ENCODE peak calls at places on chromosomes 12 and 14, in five cellular contexts. One of them, this sample, is unnamed.

GRCh38 chr12:6790496-6791150 is 1.3 kb downstream of the CD4 start:
- DNase-seq in H1: no peak
- DNase-seq in IMR-90: no peak
- DNase-seq in K562: no peak
- DNase-seq in HepG2: no peak
- DNase-seq in this sample: no peak

GRCh38 chr12:40342010-40342409 is 117.2 kb downstream of the LRRK2 start:
- DNase-seq in H1: no peak
- DNase-seq in IMR-90: no peak
- DNase-seq in K562: no peak
- DNase-seq in HepG2: no peak
- DNase-seq in this sample: no peak

GRCh38 chr14:72256055-72256454 is 323.8 kb downstream of the RGS6 start:
- DNase-seq in H1: no peak
- DNase-seq in IMR-90: no peak
- DNase-seq in K562: no peak
- DNase-seq in HepG2: no peak
- DNase-seq in this sample: no peak

GRCh38 chr14:67940476-67940875 is 120.9 kb downstream of the RAD51B start:
- DNase-seq in H1: no peak
- DNase-seq in IMR-90: peak; percentile 36
- DNase-seq in K562: no peak
- DNase-seq in HepG2: peak; percentile 27
- DNase-seq in this sample: no peak

GRCh38 chr12:53052419-53053222 is 2.8 kb downstream of the TNS2 start:
- DNase-seq in H1: no peak
- DNase-seq in IMR-90: peak; percentile 85
- DNase-seq in K562: no peak
- DNase-seq in HepG2: no peak
- DNase-seq in this sample: peak; percentile 77

GRCh38 chr12:102659200-102659911 is 179.0 kb upstream of the IGF1 start:
- DNase-seq in H1: no peak
- DNase-seq in IMR-90: no peak
- DNase-seq in K562: no peak
- DNase-seq in HepG2: no peak
- DNase-seq in this sample: no peak

GRCh38 chr12:109706747-109707469 is 6.7 kb upstream of the FAM222A start:
- DNase-seq in H1: no peak
- DNase-seq in IMR-90: no peak
- DNase-seq in K562: no peak
- DNase-seq in HepG2: peak; percentile 94
- DNase-seq in this sample: no peak

GRCh38 chr14:72662213-72662612 is 231.7 kb downstream of the DPF3 start:
- DNase-seq in H1: no peak
- DNase-seq in IMR-90: no peak
- DNase-seq in K562: no peak
- DNase-seq in HepG2: no peak
- DNase-seq in this sample: no peak

GRCh38 chr12:89075890-89076591 is 276.3 kb downstream of the DUSP6 start:
- DNase-seq in H1: no peak
- DNase-seq in IMR-90: peak; percentile 57
- DNase-seq in K562: no peak
- DNase-seq in HepG2: no peak
- DNase-seq in this sample: no peak

GRCh38 chr12:112096667-112097066 is 11.9 kb downstream of the NAA25 start:
- DNase-seq in H1: no peak
- DNase-seq in IMR-90: peak; percentile 89
- DNase-seq in K562: no peak
- DNase-seq in HepG2: no peak
- DNase-seq in this sample: peak; percentile 57

GRCh38 chr12:105289114-105289904 is 41.2 kb upstream of the C12orf75 start:
- DNase-seq in H1: no peak
- DNase-seq in IMR-90: peak; percentile 50
- DNase-seq in K562: no peak
- DNase-seq in HepG2: peak; percentile 21
- DNase-seq in this sample: no peak

GRCh38 chr12:114407566-114408411 is 1.8 kb upstream of the TBX5 start:
- DNase-seq in H1: no peak
- DNase-seq in IMR-90: peak; percentile 88
- DNase-seq in K562: no peak
- DNase-seq in HepG2: no peak
- DNase-seq in this sample: no peak

GRCh38 chr12:52726451-52726850 is 23.1 kb upstream of the KRT77 start:
- DNase-seq in H1: no peak
- DNase-seq in IMR-90: no peak
- DNase-seq in K562: no peak
- DNase-seq in HepG2: no peak
- DNase-seq in this sample: no peak

GRCh38 chr12:92340441-92341332 is 195.0 kb upstream of the BTG1 start:
- DNase-seq in H1: no peak
- DNase-seq in IMR-90: no peak
- DNase-seq in K562: peak; percentile 31
- DNase-seq in HepG2: no peak
- DNase-seq in this sample: no peak

GRCh38 chr12:31303466-31303865 is 22.5 kb downstream of the SINHCAF start:
- DNase-seq in H1: no peak
- DNase-seq in IMR-90: no peak
- DNase-seq in K562: no peak
- DNase-seq in HepG2: no peak
- DNase-seq in this sample: no peak

GRCh38 chr12:114721266-114721665 is 37.3 kb upstream of the TBX3 start:
- DNase-seq in H1: no peak
- DNase-seq in IMR-90: no peak
- DNase-seq in K562: no peak
- DNase-seq in HepG2: no peak
- DNase-seq in this sample: no peak

GRCh38 chr12:113794774-113795173 is 171.4 kb downstream of the RBM19 start:
- DNase-seq in H1: no peak
- DNase-seq in IMR-90: no peak
- DNase-seq in K562: peak; percentile 86
- DNase-seq in HepG2: no peak
- DNase-seq in this sample: no peak

GRCh38 chr12:116592116-116592637 is 33.0 kb downstream of the MAP1LC3B2 start:
- DNase-seq in H1: no peak
- DNase-seq in IMR-90: no peak
- DNase-seq in K562: no peak
- DNase-seq in HepG2: no peak
- DNase-seq in this sample: no peak

GRCh38 chr12:57615637-57616036 is 4.4 kb downstream of the ARHGEF25 start:
- DNase-seq in H1: no peak
- DNase-seq in IMR-90: no peak
- DNase-seq in K562: no peak
- DNase-seq in HepG2: no peak
- DNase-seq in this sample: no peak
- TF ChIP-seq MAFK in H1: no peak
- TF ChIP-seq MAFK in IMR-90: no peak
- TF ChIP-seq MAFK in K562: no peak
- TF ChIP-seq MAFK in HepG2: no peak
- TF ChIP-seq MAFK in this sample: no peak

DNA sequence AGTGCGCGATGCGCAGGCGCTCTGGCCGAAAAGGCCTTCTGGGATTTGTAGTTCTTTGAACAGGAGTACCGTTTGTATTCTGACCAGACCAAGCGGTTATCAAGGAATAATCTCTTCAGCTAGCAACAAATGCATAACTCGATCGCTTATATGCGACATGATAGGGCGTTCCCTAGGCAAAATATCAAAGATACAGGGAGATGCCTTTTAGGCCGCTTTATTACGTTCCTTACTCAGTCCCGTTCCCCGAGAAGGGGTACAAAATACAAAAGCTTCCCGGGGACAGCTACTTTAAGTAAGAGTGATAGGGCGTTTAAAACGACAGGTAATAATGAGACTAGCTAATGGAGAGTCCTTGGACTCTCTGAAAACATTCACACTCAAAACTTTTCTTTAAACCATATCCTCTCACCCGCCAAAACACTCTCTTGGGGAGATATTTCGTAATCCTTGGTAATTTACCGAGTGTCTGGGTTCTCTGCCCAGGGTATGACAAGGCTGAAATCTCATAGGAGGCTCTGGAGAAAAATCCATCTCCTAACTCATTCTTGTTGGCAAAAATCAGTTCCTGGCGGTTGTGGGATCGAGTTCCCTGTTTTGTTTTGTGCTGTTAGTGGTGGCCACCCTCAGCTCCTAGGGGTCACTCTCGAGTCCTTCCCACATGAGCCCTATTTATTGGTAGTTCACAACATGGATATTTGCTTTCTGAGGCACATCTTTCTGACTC is 412 bp upstream of the SNW1 start:
- DNase-seq in H1: no peak
- DNase-seq in IMR-90: peak; percentile 36
- DNase-seq in K562: peak; percentile 49
- DNase-seq in HepG2: peak; percentile 62
- DNase-seq in this sample: peak; percentile 58
- TF ChIP-seq MAFK in H1: no peak
- TF ChIP-seq MAFK in IMR-90: no peak
- TF ChIP-seq MAFK in K562: no peak
- TF ChIP-seq MAFK in HepG2: no peak
- TF ChIP-seq MAFK in this sample: no peak

GRCh38 chr12:15629108-15629507 is 160.1 kb downstream of the EPS8 start:
- DNase-seq in H1: no peak
- DNase-seq in IMR-90: peak; percentile 98
- DNase-seq in K562: no peak
- DNase-seq in HepG2: peak; percentile 99
- DNase-seq in this sample: peak; percentile 97

GRCh38 chr12:15625075-15625474 is 164.1 kb downstream of the EPS8 start:
- DNase-seq in H1: no peak
- DNase-seq in IMR-90: no peak
- DNase-seq in K562: no peak
- DNase-seq in HepG2: peak; percentile 44
- DNase-seq in this sample: no peak

GRCh38 chr12:15631007-15631715 is 158.0 kb downstream of the EPS8 start:
- DNase-seq in H1: no peak
- DNase-seq in IMR-90: no peak
- DNase-seq in K562: no peak
- DNase-seq in HepG2: no peak
- DNase-seq in this sample: no peak

GRCh38 chr12:15629761-15630160 is 159.4 kb downstream of the EPS8 start:
- DNase-seq in H1: no peak
- DNase-seq in IMR-90: peak; percentile 69
- DNase-seq in K562: no peak
- DNase-seq in HepG2: no peak
- DNase-seq in this sample: no peak

GRCh38 chr12:15627995-15628945 is 160.9 kb downstream of the EPS8 start:
- DNase-seq in H1: no peak
- DNase-seq in IMR-90: peak; percentile 44
- DNase-seq in K562: no peak
- DNase-seq in HepG2: peak; percentile 9
- DNase-seq in this sample: peak; percentile 30
- TF ChIP-seq MAFK in H1: no peak
- TF ChIP-seq MAFK in IMR-90: peak; percentile 47
- TF ChIP-seq MAFK in K562: no peak
- TF ChIP-seq MAFK in HepG2: no peak
- TF ChIP-seq MAFK in this sample: peak; percentile 38

GRCh38 chr12:29743072-29743471 is 40.7 kb downstream of the TMTC1 start:
- DNase-seq in H1: no peak
- DNase-seq in IMR-90: no peak
- DNase-seq in K562: no peak
- DNase-seq in HepG2: no peak
- DNase-seq in this sample: no peak
- TF ChIP-seq MAFK in H1: no peak
- TF ChIP-seq MAFK in IMR-90: no peak
- TF ChIP-seq MAFK in K562: no peak
- TF ChIP-seq MAFK in HepG2: no peak
- TF ChIP-seq MAFK in this sample: no peak

GRCh38 chr12:131458048-131458374 is 252.9 kb upstream of the SFSWAP start:
- DNase-seq in H1: no peak
- DNase-seq in IMR-90: no peak
- DNase-seq in K562: no peak
- DNase-seq in HepG2: no peak
- DNase-seq in this sample: no peak

GRCh38 chr12:131458931-131459575 is 251.8 kb upstream of the SFSWAP start:
- DNase-seq in H1: no peak
- DNase-seq in IMR-90: no peak
- DNase-seq in K562: no peak
- DNase-seq in HepG2: no peak
- DNase-seq in this sample: no peak

GRCh38 chr12:131459666-131460365 is 251.1 kb upstream of the SFSWAP start:
- DNase-seq in H1: no peak
- DNase-seq in IMR-90: no peak
- DNase-seq in K562: no peak
- DNase-seq in HepG2: no peak
- DNase-seq in this sample: no peak

GRCh38 chr12:131461096-131461495 is 249.8 kb upstream of the SFSWAP start:
- DNase-seq in H1: no peak
- DNase-seq in IMR-90: no peak
- DNase-seq in K562: no peak
- DNase-seq in HepG2: no peak
- DNase-seq in this sample: no peak

GRCh38 chr12:131460516-131460915 is 250.4 kb upstream of the SFSWAP start:
- DNase-seq in H1: no peak
- DNase-seq in IMR-90: no peak
- DNase-seq in K562: no peak
- DNase-seq in HepG2: no peak
- DNase-seq in this sample: no peak
- TF ChIP-seq MAFK in H1: no peak
- TF ChIP-seq MAFK in IMR-90: no peak
- TF ChIP-seq MAFK in K562: no peak
- TF ChIP-seq MAFK in HepG2: no peak
- TF ChIP-seq MAFK in this sample: no peak